ENCODE peak calls at places on chromosomes 11 and 22, in eight cellular contexts. One of them, this sample, is unnamed. For H3K36me3, the result is how much of the 10 kb centered on the place peaks cover.

GRCh38 chr22:47018010-47018910 is 255.8 kb downstream of the TBC1D22A start:
- DNase-seq in right lobe of liver: no peak
- DNase-seq in body of pancreas: no peak
- DNase-seq in heart left ventricle: no peak
- DNase-seq in ovary: no peak
- DNase-seq in HepG2: no peak
- DNase-seq in stomach: peak
- DNase-seq in gastrocnemius medialis: no peak
- DNase-seq in this sample: peak

GRCh38 chr11:109304159-109304558 is 117.8 kb upstream of the C11orf87 start:
- DNase-seq in body of pancreas: no peak
- DNase-seq in heart left ventricle: no peak
- DNase-seq in stomach: no peak
- DNase-seq in gastrocnemius medialis: no peak
- DNase-seq in right lobe of liver: no peak
- DNase-seq in ovary: no peak
- DNase-seq in HepG2: no peak
- DNase-seq in this sample: no peak

GRCh38 chr22:37195921-37196320 is 7.9 kb upstream of the C1QTNF6 start:
- DNase-seq in HepG2: no peak
- DNase-seq in body of pancreas: no peak
- DNase-seq in heart left ventricle: no peak
- DNase-seq in stomach: no peak
- DNase-seq in right lobe of liver: no peak
- DNase-seq in gastrocnemius medialis: no peak
- DNase-seq in ovary: peak
- DNase-seq in this sample: no peak

GRCh38 chr22:35638408-35638807 is 9.8 kb upstream of the APOL6 start:
- DNase-seq in stomach: no peak
- DNase-seq in heart left ventricle: peak
- DNase-seq in ovary: peak
- DNase-seq in right lobe of liver: peak
- DNase-seq in HepG2: no peak
- DNase-seq in body of pancreas: peak
- DNase-seq in gastrocnemius medialis: peak
- DNase-seq in this sample: peak

GRCh38 chr11:777288-778255 is at the start of gene GATD1:
- DNase-seq in body of pancreas: peak
- DNase-seq in heart left ventricle: peak
- DNase-seq in ovary: peak
- DNase-seq in gastrocnemius medialis: peak
- DNase-seq in stomach: peak
- DNase-seq in HepG2: peak
- DNase-seq in right lobe of liver: peak
- DNase-seq in this sample: peak

GRCh38 chr11:71206186-71206585 is 46.2 kb downstream of the SHANK2 start:
- DNase-seq in stomach: peak
- DNase-seq in HepG2: no peak
- DNase-seq in right lobe of liver: peak
- DNase-seq in ovary: no peak
- DNase-seq in gastrocnemius medialis: no peak
- DNase-seq in body of pancreas: peak
- DNase-seq in heart left ventricle: no peak
- DNase-seq in this sample: no peak

GRCh38 chr11:7672960-7673723 is at the start of gene CYB5R2:
- DNase-seq in body of pancreas: peak
- DNase-seq in right lobe of liver: peak
- DNase-seq in stomach: peak
- DNase-seq in HepG2: no peak
- DNase-seq in gastrocnemius medialis: peak
- DNase-seq in ovary: peak
- DNase-seq in heart left ventricle: peak
- DNase-seq in this sample: peak

GRCh38 chr11:123308077-123308476 is 113.0 kb upstream of the CLMP start:
- DNase-seq in heart left ventricle: no peak
- DNase-seq in right lobe of liver: no peak
- DNase-seq in gastrocnemius medialis: no peak
- DNase-seq in ovary: no peak
- DNase-seq in body of pancreas: no peak
- DNase-seq in stomach: no peak
- DNase-seq in HepG2: no peak
- DNase-seq in this sample: no peak

GRCh38 chr11:78576549-78577097 is 2.0 kb upstream of the NARS2 start:
- DNase-seq in right lobe of liver: no peak
- DNase-seq in ovary: no peak
- DNase-seq in HepG2: peak
- DNase-seq in body of pancreas: no peak
- DNase-seq in gastrocnemius medialis: no peak
- DNase-seq in heart left ventricle: no peak
- DNase-seq in stomach: no peak
- DNase-seq in this sample: no peak

GRCh38 chr11:105577645-105578044 is 32.2 kb upstream of the GRIA4 start:
- DNase-seq in heart left ventricle: no peak
- DNase-seq in ovary: no peak
- DNase-seq in body of pancreas: no peak
- DNase-seq in right lobe of liver: no peak
- DNase-seq in HepG2: no peak
- DNase-seq in gastrocnemius medialis: no peak
- DNase-seq in stomach: no peak
- DNase-seq in this sample: no peak

GRCh38 chr11:84384637-84385227 is 1098.6 kb upstream of the CCDC90B start:
- DNase-seq in ovary: peak
- DNase-seq in heart left ventricle: no peak
- DNase-seq in HepG2: peak
- DNase-seq in stomach: peak
- DNase-seq in gastrocnemius medialis: peak
- DNase-seq in body of pancreas: peak
- DNase-seq in right lobe of liver: peak
- DNase-seq in this sample: no peak

GRCh38 chr11:45918331-45918941 is 759 bp upstream of the PEX16 start:
- DNase-seq in ovary: peak
- DNase-seq in right lobe of liver: peak
- DNase-seq in heart left ventricle: peak
- DNase-seq in stomach: peak
- DNase-seq in body of pancreas: peak
- DNase-seq in HepG2: peak
- DNase-seq in gastrocnemius medialis: peak
- DNase-seq in this sample: peak

GRCh38 chr11:36619502-36619901 is 21.5 kb upstream of the RAG2 start:
- DNase-seq in right lobe of liver: no peak
- DNase-seq in stomach: no peak
- DNase-seq in ovary: no peak
- DNase-seq in heart left ventricle: no peak
- DNase-seq in gastrocnemius medialis: no peak
- DNase-seq in HepG2: no peak
- DNase-seq in body of pancreas: no peak
- DNase-seq in this sample: no peak

GRCh38 chr11:82523141-82523540 is 210.5 kb downstream of the FAM181B start:
- DNase-seq in right lobe of liver: no peak
- DNase-seq in body of pancreas: no peak
- DNase-seq in stomach: no peak
- DNase-seq in gastrocnemius medialis: no peak
- DNase-seq in HepG2: no peak
- DNase-seq in heart left ventricle: no peak
- DNase-seq in ovary: peak
- DNase-seq in this sample: no peak

GRCh38 chr11:10617551-10617950 is 49.1 kb upstream of the LYVE1 start:
- DNase-seq in heart left ventricle: no peak
- DNase-seq in stomach: no peak
- DNase-seq in body of pancreas: no peak
- DNase-seq in gastrocnemius medialis: no peak
- DNase-seq in right lobe of liver: no peak
- DNase-seq in HepG2: no peak
- DNase-seq in ovary: no peak
- DNase-seq in this sample: no peak

GRCh38 chr11:122751298-122752070 is 86.8 kb upstream of the CRTAM start:
- DNase-seq in HepG2: no peak
- DNase-seq in right lobe of liver: no peak
- DNase-seq in heart left ventricle: no peak
- DNase-seq in ovary: no peak
- DNase-seq in stomach: no peak
- DNase-seq in gastrocnemius medialis: no peak
- DNase-seq in body of pancreas: no peak
- DNase-seq in this sample: no peak

GRCh38 chr22:50363411-50364194 is 20.5 kb downstream of the PPP6R2 start:
- DNase-seq in stomach: no peak
- DNase-seq in gastrocnemius medialis: no peak
- DNase-seq in HepG2: no peak
- DNase-seq in ovary: no peak
- DNase-seq in body of pancreas: no peak
- DNase-seq in heart left ventricle: no peak
- DNase-seq in right lobe of liver: no peak
- DNase-seq in this sample: no peak

GRCh38 chr11:62602141-62603071 is 741 bp upstream of the MTA2 start:
- DNase-seq in right lobe of liver: peak
- DNase-seq in body of pancreas: peak
- DNase-seq in HepG2: no peak
- DNase-seq in gastrocnemius medialis: peak
- DNase-seq in stomach: peak
- DNase-seq in heart left ventricle: peak
- DNase-seq in ovary: peak
- DNase-seq in this sample: peak

GRCh38 chr22:41844513-41844912 is 11.6 kb downstream of the SREBF2 start:
- DNase-seq in body of pancreas: peak
- DNase-seq in right lobe of liver: no peak
- DNase-seq in gastrocnemius medialis: no peak
- DNase-seq in HepG2: no peak
- DNase-seq in heart left ventricle: no peak
- DNase-seq in stomach: peak
- DNase-seq in ovary: no peak
- DNase-seq in this sample: peak

GRCh38 chr11:70547386-70547785 is 149.1 kb downstream of the CTTN start:
- DNase-seq in HepG2: no peak
- DNase-seq in right lobe of liver: no peak
- DNase-seq in ovary: no peak
- DNase-seq in gastrocnemius medialis: no peak
- DNase-seq in body of pancreas: no peak
- DNase-seq in stomach: no peak
- DNase-seq in heart left ventricle: no peak
- DNase-seq in this sample: no peak

GRCh38 chr11:47236482-47236881 is 12.1 kb downstream of the ACP2 start:
- DNase-seq in ovary: no peak
- DNase-seq in stomach: no peak
- DNase-seq in HepG2: no peak
- DNase-seq in right lobe of liver: no peak
- DNase-seq in heart left ventricle: peak
- DNase-seq in body of pancreas: no peak
- DNase-seq in gastrocnemius medialis: no peak
- DNase-seq in this sample: no peak

GRCh38 chr11:66360406-66361073 is 11.0 kb downstream of the SLC29A2 start:
- DNase-seq in heart left ventricle: peak
- DNase-seq in body of pancreas: no peak
- DNase-seq in right lobe of liver: peak
- DNase-seq in gastrocnemius medialis: no peak
- DNase-seq in ovary: no peak
- DNase-seq in HepG2: no peak
- DNase-seq in stomach: no peak
- DNase-seq in this sample: no peak
- TF ChIP-seq POLR2A in heart left ventricle: no peak
- TF ChIP-seq POLR2A in body of pancreas: no peak
- TF ChIP-seq POLR2A in right lobe of liver: no peak
- TF ChIP-seq POLR2A in gastrocnemius medialis: no peak
- TF ChIP-seq POLR2A in ovary: no peak
- TF ChIP-seq POLR2A in HepG2: no peak
- TF ChIP-seq POLR2A in stomach: no peak
- TF ChIP-seq POLR2A in this sample: no peak

GRCh38 chr11:9089061-9089460 is 2.3 kb downstream of the SCUBE2 start:
- DNase-seq in right lobe of liver: no peak
- DNase-seq in stomach: no peak
- DNase-seq in gastrocnemius medialis: no peak
- DNase-seq in HepG2: no peak
- DNase-seq in ovary: no peak
- DNase-seq in heart left ventricle: no peak
- DNase-seq in body of pancreas: no peak
- DNase-seq in this sample: no peak
- H3K36me3 ChIP-seq in right lobe of liver: under half
- H3K36me3 ChIP-seq in stomach: under half
- H3K36me3 ChIP-seq in gastrocnemius medialis: under half
- H3K36me3 ChIP-seq in HepG2: under half
- H3K36me3 ChIP-seq in ovary: under half
- H3K36me3 ChIP-seq in heart left ventricle: under half
- H3K36me3 ChIP-seq in body of pancreas: under half
- H3K36me3 ChIP-seq in this sample: under half

DNA sequence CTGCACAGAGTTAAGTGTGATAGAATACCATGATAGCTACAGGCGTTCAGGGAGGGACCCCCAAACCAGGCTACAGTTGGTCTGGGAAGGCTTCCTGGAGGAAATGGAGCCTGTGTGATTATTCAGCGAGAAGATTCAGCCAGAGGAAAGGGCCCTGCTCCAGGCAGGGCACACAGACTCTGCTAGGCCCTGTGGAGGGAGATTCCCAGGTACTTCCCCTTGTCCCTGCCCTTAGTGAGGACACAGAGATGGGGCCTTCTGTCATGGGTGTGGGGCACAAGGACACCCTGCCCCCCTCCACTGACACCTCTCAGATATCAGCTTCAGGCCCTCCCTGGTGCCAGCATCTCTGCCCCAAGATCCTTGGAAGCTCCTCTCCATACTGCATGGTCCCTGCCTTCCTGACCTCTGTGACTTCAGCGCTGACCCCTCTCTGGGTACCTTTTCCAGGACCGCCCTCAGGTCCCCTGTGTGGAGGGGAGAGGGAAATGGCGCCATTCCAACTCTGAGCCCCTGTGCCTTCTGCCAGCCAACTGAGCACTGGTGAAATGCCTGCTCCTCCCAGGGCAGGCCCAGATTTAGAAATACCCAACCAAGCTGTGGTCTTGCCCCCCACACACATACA is 12.6 kb upstream of the POU2F3 start:
- DNase-seq in HepG2: no peak
- DNase-seq in gastrocnemius medialis: no peak
- DNase-seq in heart left ventricle: peak
- DNase-seq in ovary: no peak
- DNase-seq in stomach: no peak
- DNase-seq in right lobe of liver: no peak
- DNase-seq in body of pancreas: no peak
- DNase-seq in this sample: no peak
- TF ChIP-seq POLR2A in HepG2: no peak
- TF ChIP-seq POLR2A in gastrocnemius medialis: no peak
- TF ChIP-seq POLR2A in heart left ventricle: no peak
- TF ChIP-seq POLR2A in ovary: no peak
- TF ChIP-seq POLR2A in stomach: no peak
- TF ChIP-seq POLR2A in right lobe of liver: no peak
- TF ChIP-seq POLR2A in body of pancreas: no peak
- TF ChIP-seq POLR2A in this sample: no peak

DNA sequence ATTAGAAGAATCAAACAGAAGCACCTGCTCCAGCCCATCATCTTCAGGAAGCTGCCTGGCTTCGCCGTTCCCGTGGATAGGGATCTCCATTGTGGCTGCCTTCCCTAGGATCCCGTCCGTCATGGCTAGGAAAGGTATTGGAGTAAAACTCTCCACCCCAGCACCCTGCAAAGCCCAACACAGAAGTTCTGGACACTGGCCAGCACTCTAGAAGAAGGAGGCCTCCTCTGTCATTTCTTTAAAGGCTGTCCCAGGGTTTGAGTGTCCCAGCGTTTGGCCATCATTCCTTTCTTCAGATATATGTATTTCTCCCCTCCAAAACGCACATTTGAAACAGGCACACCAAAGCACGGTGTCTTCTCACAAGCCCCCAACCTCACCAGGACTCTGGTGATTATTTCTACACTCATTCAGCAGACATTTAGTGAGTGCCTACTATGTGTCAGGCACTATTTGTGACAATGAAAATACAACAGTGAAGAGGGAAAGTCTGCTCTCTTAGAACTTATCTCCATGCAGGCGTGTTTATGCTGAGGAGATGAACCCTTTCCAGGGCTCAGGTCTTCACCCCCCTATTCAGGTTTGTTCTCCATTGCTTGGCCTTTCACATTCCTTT is 724 bp downstream of the ARFIP2 start:
- DNase-seq in ovary: no peak
- DNase-seq in heart left ventricle: no peak
- DNase-seq in gastrocnemius medialis: no peak
- DNase-seq in stomach: peak
- DNase-seq in right lobe of liver: no peak
- DNase-seq in HepG2: no peak
- DNase-seq in body of pancreas: peak
- DNase-seq in this sample: no peak
- H3K36me3 ChIP-seq in ovary: under half
- H3K36me3 ChIP-seq in heart left ventricle: under half
- H3K36me3 ChIP-seq in gastrocnemius medialis: under half
- H3K36me3 ChIP-seq in stomach: under half
- H3K36me3 ChIP-seq in right lobe of liver: under half
- H3K36me3 ChIP-seq in HepG2: under half
- H3K36me3 ChIP-seq in body of pancreas: under half
- H3K36me3 ChIP-seq in this sample: half or more

This sample was measured in upper lobe of left lung.